ENCODE peak calls at places on chromosomes 12 and 14, in ten cellular contexts. M, Q, N, A, R, Z, H, I, L and G are unnamed samples.

GRCh38 chr12:98137278-98137677 is 378.1 kb upstream of the TMPO start:
- DNase-seq in M (no peak), Q (no peak), N (no peak), A (no peak), R (no peak), Z (no peak), H (no peak), I (no peak), L (no peak), G (no peak)

GRCh38 chr14:61472025-61472672 is 150.8 kb downstream of the PRKCH start:
- DNase-seq in M (no peak), Q (no peak), N (peak; percentile 69), A (no peak), R (peak; percentile 99), Z (no peak), H (no peak), I (no peak), L (peak; percentile 66), G (peak; percentile 45)

GRCh38 chr14:96184737-96185136 is 19.9 kb upstream of the BDKRB2 start:
- DNase-seq in M (no peak), Q (no peak), N (no peak), A (no peak), R (peak; percentile 55), Z (no peak), H (no peak), I (no peak), L (no peak), G (no peak)

GRCh38 chr12:102063066-102063465 is 1.3 kb upstream of the WASHC3 start:
- DNase-seq in M (no peak), Q (no peak), N (no peak), A (no peak), R (no peak), Z (no peak), H (no peak), I (no peak), L (no peak), G (no peak)

GRCh38 chr12:67968316-67968715 is 20.9 kb upstream of the IFNG-AS1 start:
- DNase-seq in M (no peak), Q (no peak), N (no peak), A (no peak), R (no peak), Z (no peak), H (no peak), I (no peak), L (no peak), G (no peak)

GRCh38 chr12:117686911-117687377 is 281.8 kb downstream of the KSR2 start:
- DNase-seq in M (no peak), Q (no peak), N (no peak), A (no peak), R (no peak), Z (peak; percentile 17), H (peak; percentile 20), I (no peak), L (no peak), G (no peak)

GRCh38 chr14:96493178-96493577 is 9.0 kb upstream of the PAPOLA start:
- DNase-seq in M (no peak), Q (no peak), N (no peak), A (no peak), R (no peak), Z (no peak), H (no peak), I (no peak), L (no peak), G (no peak)

GRCh38 chr12:55946553-55946952 is 15.6 kb downstream of the DGKA start:
- DNase-seq in M (no peak), Q (no peak), N (no peak), A (no peak), R (no peak), Z (no peak), H (no peak), I (no peak), L (no peak), G (no peak)

GRCh38 chr12:67698711-67699603 is 50.4 kb downstream of the DYRK2 start:
- DNase-seq in M (no peak), Q (no peak), N (no peak), A (no peak), R (peak; percentile 52), Z (no peak), H (no peak), I (peak; percentile 98), L (no peak), G (no peak)

GRCh38 chr12:25276199-25276937 is 25.6 kb upstream of the KRAS start:
- DNase-seq in M (peak; percentile 15), Q (peak; percentile 36), N (peak; percentile 76), A (peak; percentile 68), R (peak; percentile 98), Z (peak; percentile 72), H (peak; percentile 27), I (no peak), L (peak; percentile 59), G (peak; percentile 46)

DNA sequence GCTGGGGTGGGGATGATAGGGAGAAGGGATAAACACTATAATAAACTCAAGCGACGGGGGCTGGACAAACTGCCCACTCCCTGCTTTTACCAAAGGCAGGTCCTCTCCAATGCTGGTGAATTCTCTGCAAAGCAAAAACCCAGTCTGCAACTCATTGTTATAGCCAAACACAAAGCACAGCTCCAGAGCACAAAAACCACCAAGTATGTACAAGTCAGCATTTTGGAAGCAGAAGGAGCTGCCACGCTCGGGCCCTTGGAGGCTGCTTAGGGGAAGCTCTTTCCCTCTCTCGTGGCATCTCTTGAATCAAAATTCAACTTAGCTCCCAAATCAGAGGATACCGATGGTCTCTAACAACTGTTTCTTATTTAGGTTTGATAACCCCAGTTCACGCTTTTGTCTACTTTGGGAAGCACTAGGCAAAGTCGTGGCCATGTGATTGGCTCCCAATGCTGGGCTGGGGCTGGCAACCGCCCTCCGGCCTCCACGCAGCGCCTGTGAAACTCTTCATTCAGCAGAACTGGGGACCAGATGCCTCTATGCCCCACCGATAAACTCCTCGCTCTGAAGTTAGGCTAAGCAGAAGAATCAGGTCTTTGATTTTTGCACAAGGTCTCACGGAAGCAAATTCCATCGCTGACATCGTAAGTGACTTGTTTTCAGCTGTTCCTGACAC is 158.5 kb upstream of the FOXN3 start:
- DNase-seq in M (no peak), Q (no peak), N (no peak), A (no peak), R (no peak), Z (no peak), H (no peak), I (no peak), L (no peak), G (no peak)
- H3K4me1 ChIP-seq in M (no peaks in the 10 kb centered on the region), Q (no peaks in the 10 kb centered on the region), N (peaks cover 4% of the 10 kb centered on the region), A (peaks cover 30% of the 10 kb centered on the region), R (peaks cover 9% of the 10 kb centered on the region), Z (peaks cover 28% of the 10 kb centered on the region), H (no peaks in the 10 kb centered on the region), I (no peaks in the 10 kb centered on the region), L (no peaks in the 10 kb centered on the region), G (no peaks in the 10 kb centered on the region)

GRCh38 chr14:20346713-20347112 is 3.3 kb downstream of the PARP2 start:
- DNase-seq in M (no peak), Q (no peak), N (no peak), A (no peak), R (no peak), Z (no peak), H (no peak), I (no peak), L (no peak), G (no peak)
- H3K36me3 ChIP-seq in M (no peaks in the 10 kb centered on the region), Q (no peaks in the 10 kb centered on the region), N (no peaks in the 10 kb centered on the region), A (peaks cover 65% of the 10 kb centered on the region), R (peaks cover 19% of the 10 kb centered on the region), Z (peaks cover 1% of the 10 kb centered on the region), H (no peaks in the 10 kb centered on the region), I (peaks cover 1% of the 10 kb centered on the region), L (peaks cover 23% of the 10 kb centered on the region), G (no peaks in the 10 kb centered on the region)

GRCh38 chr14:31205681-31206535 is 1.7 kb downstream of the HECTD1 start:
- DNase-seq in M (no peak), Q (no peak), N (no peak), A (no peak), R (peak; percentile 88), Z (no peak), H (no peak), I (no peak), L (no peak), G (no peak)
- TF ChIP-seq POLR2A in M (no peak), Q (no peak), N (peak; percentile 23), A (no peak), R (peak; percentile 62), Z (no peak), H (no peak), I (no peak), L (peak; percentile 43), G (peak; percentile 10)

GRCh38 chr12:109872-110271 is 43.3 kb downstream of the IQSEC3 start:
- DNase-seq in M (no peak), Q (no peak), N (no peak), A (no peak), R (no peak), Z (no peak), H (no peak), I (no peak), L (no peak), G (no peak)

GRCh38 chr12:105696-106095 is 39.1 kb downstream of the IQSEC3 start:
- DNase-seq in M (no peak), Q (no peak), N (no peak), A (no peak), R (no peak), Z (no peak), H (no peak), I (no peak), L (no peak), G (no peak)

GRCh38 chr12:106118-106561 is 39.6 kb downstream of the IQSEC3 start:
- DNase-seq in M (no peak), Q (no peak), N (peak; percentile 71), A (no peak), R (no peak), Z (peak; percentile 54), H (no peak), I (peak; percentile 68), L (no peak), G (no peak)

GRCh38 chr12:109446-109845 is 42.9 kb downstream of the IQSEC3 start:
- DNase-seq in M (no peak), Q (no peak), N (no peak), A (no peak), R (no peak), Z (no peak), H (no peak), I (no peak), L (no peak), G (peak; percentile 7)

DNA sequence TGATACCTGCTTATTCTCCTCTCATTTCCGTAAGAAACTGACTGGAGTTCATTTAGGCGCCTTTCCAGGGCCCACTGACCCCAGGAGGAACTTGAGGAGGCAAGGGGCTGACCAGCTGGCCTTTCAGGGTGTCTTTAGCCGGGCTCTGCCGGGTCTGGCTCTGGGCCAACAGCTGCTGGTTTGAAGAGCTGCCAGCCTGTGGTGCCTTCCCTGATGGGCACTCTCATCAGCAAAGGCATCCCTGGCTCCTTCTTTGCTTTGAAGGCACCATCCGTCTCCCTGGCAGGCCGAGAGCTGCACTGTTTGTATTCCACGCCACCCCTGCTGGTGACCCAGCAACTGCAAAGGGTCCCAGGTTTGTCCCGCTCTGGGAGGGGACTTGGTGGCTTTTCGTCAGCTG is 42.0 kb downstream of the IQSEC3 start:
- DNase-seq in M (no peak), Q (no peak), N (peak; percentile 54), A (peak; percentile 54), R (no peak), Z (peak; percentile 49), H (no peak), I (no peak), L (peak; percentile 42), G (peak; percentile 41)
- H3K4me1 ChIP-seq in M (no peaks in the 10 kb centered on the region), Q (no peaks in the 10 kb centered on the region), N (no peaks in the 10 kb centered on the region), A (no peaks in the 10 kb centered on the region), R (no peaks in the 10 kb centered on the region), Z (no peaks in the 10 kb centered on the region), H (no peaks in the 10 kb centered on the region), I (peaks cover 10% of the 10 kb centered on the region), L (no peaks in the 10 kb centered on the region), G (no peaks in the 10 kb centered on the region)